ENCODE peak calls at places on chromosomes 4 and X, in six cellular contexts. W, A, Q, B, V and H are unnamed samples.
A peak's percentile ranks its signal among the peaks of the same experiment; 100 is the strongest.

GRCh38 chr4:8185280-8185679 is 13.8 kb upstream of the SH3TC1 start:
- DNase-seq in W (peak; percentile 51), A (no peak), Q (no peak), B (peak; percentile 79), V (no peak), H (no peak)

GRCh38 chrX:44935640-44936039 is 62.7 kb downstream of the KDM6A start:
- DNase-seq in W (no peak), A (no peak), Q (no peak), B (peak; percentile 62), V (no peak), H (no peak)

GRCh38 chrX:1802912-1803311 is 188.1 kb downstream of the ASMT start:
- DNase-seq in W (no peak), A (no peak), Q (no peak), B (no peak), V (no peak), H (no peak)

GRCh38 chrX:23854945-23855344 is 52.8 kb downstream of the APOO start:
- DNase-seq in W (peak; percentile 15), A (no peak), Q (no peak), B (no peak), V (no peak), H (no peak)

GRCh38 chr4:81215219-81215892 is at the start of gene PRKG2:
- DNase-seq in W (peak; percentile 73), A (peak; percentile 72), Q (no peak), B (peak; percentile 21), V (no peak), H (no peak)

GRCh38 chrX:34891391-34891790 is 51.2 kb upstream of the FAM47B start:
- DNase-seq in W (no peak), A (no peak), Q (no peak), B (no peak), V (no peak), H (no peak)

GRCh38 chr4:153281476-153281875 is 63.0 kb upstream of the MND1 start:
- DNase-seq in W (no peak), A (no peak), Q (no peak), B (no peak), V (no peak), H (no peak)

GRCh38 chr4:130896920-130897319 is 1801.0 kb downstream of the C4orf33 start:
- DNase-seq in W (no peak), A (no peak), Q (no peak), B (no peak), V (no peak), H (no peak)

GRCh38 chr4:80216100-80216761 is 18.9 kb downstream of the PRDM8 start:
- DNase-seq in W (no peak), A (no peak), Q (no peak), B (no peak), V (no peak), H (no peak)

GRCh38 chr4:118968006-118968405 is 79.4 kb downstream of the SYNPO2 start:
- DNase-seq in W (peak; percentile 96), A (no peak), Q (peak; percentile 82), B (peak; percentile 48), V (peak; percentile 23), H (no peak)

GRCh38 chr4:30839583-30840520 is 119.7 kb downstream of the PCDH7 start:
- DNase-seq in W (peak; percentile 79), A (no peak), Q (no peak), B (peak; percentile 60), V (no peak), H (no peak)

GRCh38 chr4:31051565-31051964 is 331.4 kb downstream of the PCDH7 start:
- DNase-seq in W (no peak), A (no peak), Q (no peak), B (no peak), V (no peak), H (no peak)

GRCh38 chr4:152585036-152585439 is 49.1 kb upstream of the FBXW7 start:
- DNase-seq in W (peak; percentile 26), A (no peak), Q (no peak), B (no peak), V (no peak), H (no peak)

GRCh38 chr4:1609901-1610790 is 74.0 kb downstream of the FAM53A start:
- DNase-seq in W (no peak), A (peak; percentile 26), Q (no peak), B (no peak), V (peak; percentile 4), H (no peak)

GRCh38 chr4:74168841-74169240 is 10.9 kb downstream of the MTHFD2L start:
- DNase-seq in W (no peak), A (no peak), Q (no peak), B (no peak), V (no peak), H (no peak)

GRCh38 chr4:142211444-142211843 is 575.1 kb downstream of the IL15 start:
- DNase-seq in W (no peak), A (no peak), Q (no peak), B (peak; percentile 8), V (no peak), H (no peak)

GRCh38 chrX:10992110-10992509 is 119.0 kb upstream of the HCCS start:
- DNase-seq in W (no peak), A (no peak), Q (no peak), B (no peak), V (no peak), H (peak; percentile 65)

GRCh38 chrX:68832101-68832416 is 3.2 kb downstream of the EFNB1 start:
- DNase-seq in W (peak; percentile 75), A (no peak), Q (peak; percentile 69), B (peak; percentile 58), V (no peak), H (no peak)

GRCh38 chr4:78602334-78602733 is 50.8 kb downstream of the ANXA3 start:
- DNase-seq in W (peak; percentile 25), A (no peak), Q (no peak), B (no peak), V (no peak), H (no peak)

GRCh38 chrX:71103110-71103983 is 3.2 kb downstream of the CXorf65 start:
- DNase-seq in W (no peak), A (no peak), Q (no peak), B (no peak), V (peak; percentile 76), H (peak; percentile 86)

GRCh38 chr4:183552274-183553146 is 47.7 kb downstream of the ING2 start:
- DNase-seq in W (no peak), A (no peak), Q (no peak), B (no peak), V (no peak), H (no peak)

GRCh38 chrX:97366246-97366645 is 482.5 kb downstream of the RPA4 start:
- DNase-seq in W (peak; percentile 3), A (no peak), Q (no peak), B (no peak), V (no peak), H (no peak)

GRCh38 chrX:102840871-102841705 is 96.0 kb upstream of the RAB40AL start:
- DNase-seq in W (peak; percentile 22), A (no peak), Q (no peak), B (peak; percentile 26), V (no peak), H (no peak)

GRCh38 chr4:112288455-112288854 is 2.8 kb upstream of the TIFA start:
- DNase-seq in W (no peak), A (no peak), Q (no peak), B (no peak), V (no peak), H (no peak)
- H3K4me1 ChIP-seq in W (peaks cover 2% of the 10 kb centered on the region), A (peaks cover 14% of the 10 kb centered on the region), Q (peaks cover 16% of the 10 kb centered on the region), B (peaks cover 10% of the 10 kb centered on the region), V (no peaks in the 10 kb centered on the region), H (peaks cover 8% of the 10 kb centered on the region)

GRCh38 chrX:153968255-153968654 is 3.4 kb downstream of the HCFC1 start:
- DNase-seq in W (no peak), A (peak; percentile 59), Q (no peak), B (no peak), V (peak; percentile 0), H (no peak)

GRCh38 chrX:153970398-153971123 is 1.1 kb downstream of the HCFC1 start:
- DNase-seq in W (peak; percentile 90), A (peak; percentile 66), Q (no peak), B (peak; percentile 47), V (peak; percentile 59), H (no peak)

GRCh38 chrX:153969904-153970397 is 1.7 kb downstream of the HCFC1 start:
- DNase-seq in W (peak; percentile 64), A (peak; percentile 72), Q (no peak), B (peak; percentile 20), V (no peak), H (no peak)

GRCh38 chrX:153968754-153969124 is 2.9 kb downstream of the HCFC1 start:
- DNase-seq in W (no peak), A (peak; percentile 54), Q (no peak), B (no peak), V (peak; percentile 55), H (no peak)

GRCh38 chrX:153969125-153969903 is 2.3 kb downstream of the HCFC1 start:
- DNase-seq in W (no peak), A (peak; percentile 65), Q (no peak), B (no peak), V (peak; percentile 42), H (no peak)
- H3K4me1 ChIP-seq in W (peaks cover 20% of the 10 kb centered on the region), A (peaks cover 53% of the 10 kb centered on the region), Q (peaks cover 68% of the 10 kb centered on the region), B (peaks cover 22% of the 10 kb centered on the region), V (peaks cover 9% of the 10 kb centered on the region), H (peaks cover 3% of the 10 kb centered on the region)

DNA sequence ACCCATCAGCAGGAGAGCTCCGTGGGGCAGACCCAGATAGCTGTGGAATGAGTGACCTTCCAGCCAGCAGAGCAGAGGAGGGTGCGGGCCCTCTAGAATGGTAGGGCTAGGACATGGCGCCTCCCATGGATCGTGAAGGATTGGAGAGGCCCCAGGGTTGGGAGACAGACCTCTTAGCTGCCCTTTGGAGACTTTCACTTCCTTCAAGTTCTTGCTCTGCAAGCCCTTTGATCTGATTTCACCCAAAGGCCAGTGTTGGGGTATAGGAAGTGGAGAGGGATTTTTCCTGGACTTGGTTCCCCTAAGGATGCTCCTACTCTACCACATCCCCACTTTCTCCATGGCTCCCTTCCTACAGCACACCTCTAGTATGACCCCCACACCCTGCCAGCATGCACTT is 3.0 kb downstream of the SASH3 start:
- DNase-seq in W (no peak), A (no peak), Q (no peak), B (no peak), V (no peak), H (no peak)
- H3K4me1 ChIP-seq in W (no peaks in the 10 kb centered on the region), A (no peaks in the 10 kb centered on the region), Q (no peaks in the 10 kb centered on the region), B (no peaks in the 10 kb centered on the region), V (no peaks in the 10 kb centered on the region), H (no peaks in the 10 kb centered on the region)

GRCh38 chrX:153505361-153505760 is 10.6 kb downstream of the BGN start:
- DNase-seq in W (no peak), A (no peak), Q (no peak), B (no peak), V (no peak), H (no peak)
- H3K4me1 ChIP-seq in W (no peaks in the 10 kb centered on the region), A (peaks cover 6% of the 10 kb centered on the region), Q (peaks cover 3% of the 10 kb centered on the region), B (no peaks in the 10 kb centered on the region), V (peaks cover 5% of the 10 kb centered on the region), H (no peaks in the 10 kb centered on the region)